ENCODE peak calls at places on chromosomes 11 and 22, in five cellular contexts. K, W, D, L and F are unnamed samples.

GRCh38 chr11:111765984-111766833 is at the start of gene PPP2R1B:
- DNase-seq in K (peak), W (peak), D (peak), L (peak), F (no peak)

GRCh38 chr11:12506502-12506921 is 129.1 kb downstream of the PARVA start:
- DNase-seq in K (no peak), W (no peak), D (no peak), L (peak), F (no peak)

GRCh38 chr11:104526006-104526405 is 362.1 kb upstream of the PDGFD start:
- DNase-seq in K (no peak), W (no peak), D (no peak), L (no peak), F (no peak)

GRCh38 chr22:47310601-47311000 is 548.2 kb downstream of the TBC1D22A start:
- DNase-seq in K (no peak), W (no peak), D (no peak), L (no peak), F (peak)

GRCh38 chr11:129063118-129063517 is 120.4 kb upstream of the TP53AIP1 start:
- DNase-seq in K (no peak), W (no peak), D (no peak), L (no peak), F (no peak)

GRCh38 chr11:62315416-62315815 is 16.5 kb upstream of the SCGB1D4 start:
- DNase-seq in K (no peak), W (no peak), D (no peak), L (no peak), F (no peak)

GRCh38 chr11:118366287-118366686 is 6.9 kb downstream of the UBE4A start:
- DNase-seq in K (no peak), W (no peak), D (no peak), L (no peak), F (no peak)

GRCh38 chr22:33920927-33921575 is 775 bp upstream of the LARGE1 start:
- DNase-seq in K (peak), W (peak), D (peak), L (peak), F (peak)

GRCh38 chr11:118938491-118939411 is 13.0 kb upstream of the BCL9L start:
- DNase-seq in K (no peak), W (no peak), D (no peak), L (peak), F (no peak)

GRCh38 chr11:22433066-22433450 is 94.9 kb downstream of the SLC17A6 start:
- DNase-seq in K (no peak), W (no peak), D (no peak), L (no peak), F (no peak)

GRCh38 chr22:44026630-44027511 is 2.8 kb downstream of the PARVB start:
- DNase-seq in K (no peak), W (peak), D (peak), L (peak), F (no peak)
- H3K27ac ChIP-seq in K (no peak), W (peak), D (peak), L (peak), F (no peak)

GRCh38 chr22:39528080-39528661 is 4.4 kb downstream of the RPS19BP1 start:
- DNase-seq in K (no peak), W (no peak), D (no peak), L (peak), F (no peak)
- H3K27ac ChIP-seq in K (no peak), W (peak), D (no peak), L (no peak), F (no peak)

DNA sequence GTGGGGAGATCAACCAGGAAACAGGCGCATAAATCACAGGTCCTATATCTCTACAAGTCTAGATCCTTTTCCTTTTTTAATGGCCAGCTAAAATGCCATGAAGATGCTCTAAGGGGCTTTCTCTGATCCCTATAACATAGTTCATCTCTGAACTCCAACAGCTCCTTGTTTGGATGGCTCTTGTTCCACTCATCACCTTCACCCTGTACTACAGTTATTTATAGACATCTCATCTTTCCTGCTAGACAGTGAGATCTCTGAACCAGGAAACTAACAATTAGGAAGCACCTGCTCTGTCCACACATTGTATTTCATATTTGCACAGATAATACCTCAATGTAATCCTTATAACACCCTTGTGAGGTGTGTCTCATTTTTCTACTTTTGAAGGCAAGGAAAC is 31.6 kb downstream of the KCNA4 start:
- DNase-seq in K (no peak), W (no peak), D (no peak), L (no peak), F (no peak)
- H3K27ac ChIP-seq in K (no peak), W (no peak), D (no peak), L (no peak), F (no peak)

DNA sequence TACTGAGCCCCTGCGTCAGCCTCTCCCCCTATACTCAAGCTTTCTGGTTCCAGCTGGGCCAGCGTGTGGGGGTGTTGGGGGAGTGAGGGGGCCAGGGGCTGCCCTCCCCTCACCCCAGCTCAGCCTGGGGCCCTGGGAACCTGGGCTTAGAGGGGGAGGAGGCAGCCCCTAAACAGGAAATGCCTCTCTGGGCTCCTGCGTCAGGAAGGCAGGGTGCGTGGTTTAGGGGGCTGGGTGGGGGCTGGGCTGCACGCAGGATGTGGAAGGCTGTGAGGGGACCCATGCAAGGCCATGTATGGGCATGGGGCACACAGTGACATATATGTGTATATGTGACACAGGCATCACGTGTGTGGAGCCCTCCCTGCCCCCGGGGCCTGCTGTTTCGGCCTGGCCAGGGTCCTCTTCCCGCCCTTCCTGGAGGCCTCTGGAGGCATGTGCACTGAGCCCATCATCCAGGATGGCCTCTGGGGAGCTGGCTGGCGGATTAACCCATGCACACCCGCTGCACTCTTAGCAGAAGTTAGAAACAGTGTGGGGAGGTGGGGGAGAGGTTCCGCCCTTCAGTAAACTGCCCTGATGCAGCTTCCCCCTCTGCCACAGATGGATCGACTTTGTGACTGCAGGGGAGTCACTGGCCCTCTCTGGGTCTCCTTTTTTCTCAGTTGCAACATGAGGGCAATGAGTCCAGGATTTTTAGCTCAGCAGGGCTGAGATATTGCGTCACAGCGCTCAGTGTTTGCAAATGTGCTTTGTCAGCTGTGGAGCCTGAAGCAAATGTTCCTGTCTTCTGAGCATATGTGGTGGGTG is 1.1 kb upstream of the CD248 start:
- DNase-seq in K (no peak), W (peak), D (peak), L (peak), F (no peak)
- H3K27ac ChIP-seq in K (peak), W (peak), D (peak), L (peak), F (no peak)

GRCh38 chr11:130779943-130780342 is 136.3 kb downstream of the SNX19 start:
- DNase-seq in K (no peak), W (no peak), D (no peak), L (peak), F (no peak)

GRCh38 chr11:130781906-130782305 is 134.4 kb downstream of the SNX19 start:
- DNase-seq in K (peak), W (no peak), D (no peak), L (peak), F (no peak)

GRCh38 chr11:130780437-130780836 is 135.8 kb downstream of the SNX19 start:
- DNase-seq in K (no peak), W (no peak), D (no peak), L (no peak), F (no peak)

GRCh38 chr11:130783322-130783721 is 133.0 kb downstream of the SNX19 start:
- DNase-seq in K (no peak), W (no peak), D (no peak), L (no peak), F (no peak)

DNA sequence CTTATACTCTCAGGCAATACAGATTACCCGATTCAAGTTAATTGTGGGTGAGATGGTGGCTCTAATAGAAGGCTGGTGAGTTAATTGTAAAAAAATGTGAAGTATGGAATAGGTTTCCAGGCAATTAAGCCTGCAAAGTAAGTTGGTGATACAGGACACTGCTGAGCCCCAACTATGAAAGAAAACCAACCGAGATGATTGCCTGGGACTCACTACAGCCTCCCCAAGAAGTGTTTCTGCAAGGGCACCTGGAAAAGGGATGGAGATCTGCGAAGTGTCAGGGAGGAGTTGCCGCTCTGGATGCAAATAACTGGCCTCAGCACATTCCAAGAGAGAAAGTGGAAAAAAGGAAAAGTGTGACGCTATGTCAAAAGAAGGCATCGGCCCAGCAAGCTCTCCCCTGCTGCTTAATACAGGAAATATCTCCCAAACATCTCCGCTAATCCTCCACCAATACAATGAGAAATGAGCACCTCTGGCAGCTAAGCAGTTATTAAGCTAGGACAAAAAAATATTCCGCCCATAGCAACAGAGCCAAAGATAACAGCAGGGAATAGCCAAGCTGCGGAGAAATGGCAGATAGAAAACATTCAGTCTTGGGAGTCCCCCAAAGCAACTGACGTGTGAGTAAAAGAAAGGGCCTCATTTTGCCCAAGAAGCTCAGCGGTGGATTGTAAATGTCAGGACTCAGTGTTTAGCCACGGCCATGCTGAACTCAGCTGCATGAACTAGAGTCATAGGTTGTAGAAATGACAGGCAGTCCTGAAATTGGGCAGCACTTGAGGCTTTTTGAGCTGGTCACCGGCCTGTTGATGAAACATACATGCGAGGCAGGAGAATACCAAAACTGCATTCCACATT is 133.7 kb downstream of the SNX19 start:
- DNase-seq in K (no peak), W (no peak), D (no peak), L (peak), F (no peak)
- H3K27ac ChIP-seq in K (peak), W (no peak), D (no peak), L (peak), F (peak)

GRCh38 chr11:32432565-32433248 is 2.6 kb downstream of the WT1 start:
- DNase-seq in K (no peak), W (no peak), D (no peak), L (no peak), F (no peak)
- H3K27ac ChIP-seq in K (no peak), W (no peak), D (no peak), L (no peak), F (no peak)

DNA sequence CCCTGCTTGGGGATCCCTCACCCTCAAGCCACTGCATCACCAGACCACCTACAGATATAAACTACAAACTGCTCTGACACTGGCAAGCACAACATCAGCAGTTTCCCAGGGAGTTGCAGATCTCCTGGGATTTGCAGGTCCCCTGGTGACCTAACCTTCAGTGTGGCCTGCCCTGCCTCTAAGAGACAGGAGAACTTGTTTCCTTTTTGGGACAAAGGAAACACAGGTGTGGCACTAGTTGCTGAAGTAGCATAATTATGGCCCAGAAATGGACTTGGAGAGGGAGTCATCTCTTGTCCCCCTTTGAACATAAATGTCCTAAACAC is 79.0 kb upstream of the SC5D start:
- DNase-seq in K (no peak), W (no peak), D (no peak), L (no peak), F (no peak)
- H3K27ac ChIP-seq in K (no peak), W (no peak), D (no peak), L (no peak), F (no peak)

GRCh38 chr11:47443028-47443700 is 5.8 kb downstream of the RAPSN start:
- DNase-seq in K (peak), W (no peak), D (no peak), L (peak), F (no peak)

GRCh38 chr11:47441421-47441820 is 7.5 kb downstream of the RAPSN start:
- DNase-seq in K (no peak), W (no peak), D (no peak), L (no peak), F (no peak)

GRCh38 chr11:47445840-47446239 is 3.1 kb downstream of the RAPSN start:
- DNase-seq in K (no peak), W (no peak), D (no peak), L (no peak), F (no peak)

GRCh38 chr11:47442514-47442913 is 6.4 kb downstream of the RAPSN start:
- DNase-seq in K (no peak), W (no peak), D (no peak), L (no peak), F (no peak)

GRCh38 chr11:47443817-47444216 is 5.1 kb downstream of the RAPSN start:
- DNase-seq in K (no peak), W (no peak), D (no peak), L (no peak), F (no peak)
- H3K27ac ChIP-seq in K (no peak), W (no peak), D (no peak), L (no peak), F (no peak)

DNA sequence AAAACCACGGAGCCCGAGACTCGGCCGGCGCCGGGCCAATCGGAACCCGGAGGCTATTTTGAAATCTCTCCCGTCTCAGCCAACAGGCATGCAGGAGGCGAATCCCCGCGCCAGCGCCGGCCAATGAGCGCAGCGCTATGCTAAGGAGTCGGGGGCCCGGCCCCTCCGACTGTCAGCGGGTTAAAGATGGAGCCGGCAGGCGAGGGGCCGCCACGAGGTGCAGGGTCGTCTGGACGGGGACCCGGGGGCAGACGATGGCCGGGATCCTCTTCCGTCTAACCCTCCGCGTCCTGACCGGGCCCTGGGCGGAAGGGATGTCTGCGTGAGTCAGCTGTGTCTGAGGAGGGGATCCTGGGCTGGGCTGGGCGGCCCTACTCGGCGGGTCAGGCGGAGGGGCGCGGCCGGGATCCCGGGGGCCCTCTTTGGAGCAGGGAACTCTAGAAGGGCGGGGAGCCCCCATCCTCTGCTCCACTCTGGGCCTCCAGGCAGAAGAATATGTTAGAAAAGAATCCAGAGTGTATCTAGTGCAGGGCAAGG is 10.0 kb downstream of the SDF2L1 start:
- DNase-seq in K (peak), W (peak), D (peak), L (peak), F (no peak)
- H3K27ac ChIP-seq in K (peak), W (no peak), D (no peak), L (peak), F (peak)